ENCODE peak calls at places on chromosomes 4 and X, in seven cellular contexts. U is mammary epithelial cell, V is H9, N is mesendoderm, W is H1, F is mesenchymal stem cell, J is K562. S is an unnamed sample.

GRCh38 chr4:4308800-4309441 is 18.9 kb downstream of the ZBTB49 start:
- DNase-seq in U (peak), V (no peak), N (no peak), W (no peak), F (peak), J (no peak), S (no peak)

GRCh38 chrX:94695910-94696309 is 1021.9 kb downstream of the FAM133A start:
- DNase-seq in U (no peak), V (no peak), N (no peak), W (no peak), F (no peak), J (no peak), S (no peak)

GRCh38 chrX:52933976-52934703 is 24.2 kb downstream of the FAM156A start:
- DNase-seq in U (no peak), V (no peak), N (no peak), W (no peak), F (no peak), J (no peak), S (peak)

GRCh38 chr4:67714248-67714583 is 13.3 kb upstream of the UBA6 start:
- DNase-seq in U (no peak), V (no peak), N (peak), W (no peak), F (peak), J (no peak), S (no peak)

GRCh38 chrX:70454441-70455365 is 10.1 kb downstream of the DLG3 start:
- DNase-seq in U (peak), V (peak), N (peak), W (peak), F (peak), J (peak), S (peak)

GRCh38 chr4:141610365-141610764 is 26.0 kb upstream of the IL15 start:
- DNase-seq in U (no peak), V (no peak), N (no peak), W (no peak), F (no peak), J (no peak), S (peak)

GRCh38 chr4:121156822-121157769 is 7.0 kb downstream of the TNIP3 start:
- DNase-seq in U (no peak), V (peak), N (peak), W (peak), F (peak), J (no peak), S (peak)

GRCh38 chrX:53184836-53185235 is 40.2 kb downstream of the KDM5C start:
- DNase-seq in U (peak), V (no peak), N (peak), W (no peak), F (peak), J (no peak), S (no peak)

GRCh38 chr4:123017636-123018390 is 95.4 kb upstream of the NUDT6 start:
- DNase-seq in U (peak), V (no peak), N (no peak), W (no peak), F (no peak), J (no peak), S (no peak)

GRCh38 chr4:53722110-53722509 is 130.8 kb upstream of the LNX1 start:
- DNase-seq in U (no peak), V (no peak), N (no peak), W (no peak), F (no peak), J (no peak), S (no peak)

GRCh38 chr4:98583265-98583664 is 75.1 kb downstream of the TSPAN5 start:
- DNase-seq in U (no peak), V (no peak), N (no peak), W (no peak), F (no peak), J (no peak), S (no peak)

GRCh38 chr4:121183359-121183758 is 19.2 kb upstream of the TNIP3 start:
- DNase-seq in U (no peak), V (no peak), N (no peak), W (no peak), F (no peak), J (no peak), S (no peak)

GRCh38 chrX:18792828-18793227 is 85.4 kb downstream of the PPEF1 start:
- DNase-seq in U (no peak), V (no peak), N (no peak), W (no peak), F (no peak), J (no peak), S (no peak)

GRCh38 chr4:99655315-99656081 is 2.1 kb downstream of the C4orf54 start:
- DNase-seq in U (peak), V (no peak), N (no peak), W (no peak), F (peak), J (no peak), S (no peak)

GRCh38 chr4:7798215-7798995 is 141.3 kb downstream of the AFAP1 start:
- DNase-seq in U (no peak), V (no peak), N (peak), W (no peak), F (no peak), J (no peak), S (no peak)

GRCh38 chr4:17197070-17197469 is 298.6 kb upstream of the LDB2 start:
- DNase-seq in U (no peak), V (no peak), N (no peak), W (no peak), F (no peak), J (no peak), S (no peak)

GRCh38 chrX:51420610-51421009 is 75.8 kb downstream of the NUDT11 start:
- DNase-seq in U (peak), V (no peak), N (peak), W (no peak), F (peak), J (peak), S (peak)

GRCh38 chr4:38983756-38984647 is 48.2 kb downstream of the TMEM156 start:
- DNase-seq in U (no peak), V (no peak), N (no peak), W (no peak), F (peak), J (no peak), S (peak)

GRCh38 chr4:38989487-38989886 is 42.7 kb downstream of the TMEM156 start:
- DNase-seq in U (peak), V (no peak), N (no peak), W (no peak), F (no peak), J (no peak), S (no peak)

GRCh38 chr4:38987491-38987890 is 44.7 kb downstream of the TMEM156 start:
- DNase-seq in U (no peak), V (no peak), N (no peak), W (no peak), F (no peak), J (no peak), S (no peak)

GRCh38 chr4:38982356-38983095 is 49.7 kb downstream of the TMEM156 start:
- DNase-seq in U (no peak), V (no peak), N (no peak), W (no peak), F (no peak), J (no peak), S (no peak)

GRCh38 chr4:38985363-38986065 is 46.7 kb downstream of the TMEM156 start:
- DNase-seq in U (no peak), V (no peak), N (no peak), W (no peak), F (no peak), J (no peak), S (peak)
- H3K27ac ChIP-seq in U (no peak), V (no peak), N (no peak), W (no peak), F (no peak), J (no peak), S (peak)

DNA sequence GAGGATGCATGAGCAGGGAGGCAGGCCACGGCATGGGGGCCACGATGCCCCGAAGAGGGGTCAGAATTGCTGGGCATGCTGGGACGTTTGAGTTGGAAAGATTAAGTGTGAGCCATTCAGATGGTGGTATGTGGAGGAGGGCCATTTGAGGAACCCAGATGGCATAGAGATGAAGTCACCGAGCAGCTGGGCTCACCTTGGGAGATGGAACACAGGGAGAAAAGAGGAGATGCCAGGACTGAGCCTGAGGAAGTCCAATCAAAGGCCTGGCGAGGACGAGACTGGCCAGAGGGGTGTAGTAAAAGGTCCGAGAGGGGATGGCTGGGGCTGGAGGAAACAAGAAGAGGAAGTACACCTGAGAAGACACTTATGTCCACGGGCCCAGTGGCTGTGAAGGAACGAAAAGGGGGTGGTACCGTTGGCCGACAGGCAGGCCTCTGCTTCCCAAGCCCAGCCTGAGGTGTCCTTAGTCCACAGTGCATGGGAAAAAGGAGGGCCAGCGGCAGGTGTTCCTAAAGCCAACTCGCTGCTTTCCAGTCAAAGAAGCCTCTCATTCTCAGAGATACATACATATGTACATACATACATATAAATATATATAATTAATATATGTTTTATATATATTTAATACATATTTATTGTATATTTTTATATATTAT is 54.6 kb upstream of the CLCN4 start:
- DNase-seq in U (no peak), V (no peak), N (no peak), W (no peak), F (no peak), J (no peak), S (no peak)
- H3K4me2 ChIP-seq in U (no peak), V (no peak), N (no peak), W (no peak), F (no peak), J (no peak), S (no peak)

DNA sequence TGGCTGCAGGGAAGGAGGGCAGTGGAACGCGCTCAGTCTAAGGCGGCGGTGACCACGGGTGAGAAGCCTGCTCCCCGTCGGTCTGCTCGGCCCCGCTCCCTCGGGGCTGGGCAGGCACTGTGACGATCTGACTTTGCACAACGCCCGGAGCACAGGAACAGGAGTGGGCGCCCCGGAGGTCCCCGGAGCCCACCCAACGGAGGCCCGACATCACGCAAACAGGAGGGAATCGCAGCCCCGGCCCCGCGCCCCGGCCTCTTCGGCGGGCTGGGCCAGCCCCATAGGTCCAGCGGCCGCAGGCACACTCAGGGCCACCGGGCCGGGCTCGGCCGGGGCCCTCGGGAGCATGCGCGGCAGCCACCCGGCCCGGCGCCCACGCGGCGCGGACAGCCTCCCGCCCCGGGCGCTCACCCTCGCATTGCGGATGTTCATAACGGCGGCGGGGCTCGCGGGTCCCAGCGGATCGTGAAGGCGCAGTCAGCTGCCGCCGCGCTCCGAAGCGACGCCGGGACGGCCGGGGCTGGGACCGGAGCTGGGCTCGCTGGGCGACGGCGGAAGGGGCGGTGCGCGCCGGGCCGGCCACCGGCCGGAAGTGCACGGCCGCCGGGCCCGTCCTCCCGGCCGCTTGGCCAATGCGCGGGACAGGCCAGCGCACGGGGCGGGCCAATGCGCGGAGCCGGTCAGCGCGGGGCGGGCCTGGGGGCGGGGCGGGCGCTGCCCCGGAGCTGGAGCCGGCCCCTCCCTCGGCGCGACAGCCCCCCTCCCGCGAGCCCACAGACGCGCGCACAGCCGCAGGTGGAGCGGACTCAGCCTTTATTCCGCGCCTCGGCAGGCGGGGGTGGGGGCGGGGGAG is at the start of gene NAA10:
- DNase-seq in U (peak), V (peak), N (peak), W (no peak), F (peak), J (peak), S (peak)
- H3K9ac ChIP-seq in U (peak), V (peak), N (peak), W (peak), F (peak), J (peak), S (peak)

DNA sequence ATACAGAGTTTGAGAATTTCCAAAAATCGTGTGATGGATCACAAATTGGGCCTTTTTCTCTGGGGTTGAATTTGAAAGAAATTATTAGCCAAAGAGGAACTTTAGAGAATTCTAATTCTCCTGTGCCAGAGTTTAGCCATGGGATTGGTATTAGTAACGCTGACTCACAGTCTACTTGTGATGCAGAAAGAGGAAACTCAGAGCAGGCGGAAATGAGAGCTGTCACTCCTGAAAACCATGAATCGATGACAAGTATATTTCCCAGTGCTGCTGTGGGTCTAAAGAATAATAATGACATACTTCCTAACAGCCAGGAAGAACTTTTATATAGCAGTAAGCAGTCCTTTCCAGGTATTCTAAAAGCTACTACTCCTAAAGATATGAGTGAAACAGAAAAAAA is 64.9 kb downstream of the N4BP2 start:
- DNase-seq in U (peak), V (no peak), N (peak), W (no peak), F (peak), J (peak), S (no peak)
- H3K27ac ChIP-seq in U (no peak), V (peak), N (no peak), W (no peak), F (peak), J (peak), S (no peak)

GRCh38 chr4:24262084-24262483 is 322.3 kb downstream of the DHX15 start:
- DNase-seq in U (no peak), V (no peak), N (peak), W (no peak), F (no peak), J (no peak), S (no peak)
- H3K4me2 ChIP-seq in U (no peak), V (no peak), N (no peak), W (no peak), F (no peak), J (no peak), S (peak)

GRCh38 chr4:81213671-81214070 is 1.4 kb downstream of the PRKG2 start:
- DNase-seq in U (no peak), V (no peak), N (no peak), W (no peak), F (no peak), J (no peak), S (no peak)
- H3K9ac ChIP-seq in U (no peak), V (no peak), N (no peak), W (no peak), F (peak), J (no peak), S (no peak)

S was measured in neural progenitor cell.